ENCODE peak calls at places on chromosomes 16 and 17, in seven cellular contexts. One of them, this sample, is unnamed.

GRCh38 chr16:51577621-51578303 is 426.7 kb upstream of the SALL1 start:
- DNase-seq in ovary: no peak
- DNase-seq in H1: peak
- DNase-seq in cardiac muscle cell: no peak
- DNase-seq in endothelial cell: no peak
- DNase-seq in HFFc6: no peak
- DNase-seq in activated B cell treated with CpG ODN at 0.5 μM for 24 hours: no peak
- DNase-seq in this sample: no peak

GRCh38 chr17:41593306-41594095 is 6.8 kb upstream of the KRT14 start:
- DNase-seq in cardiac muscle cell: no peak
- DNase-seq in activated B cell treated with CpG ODN at 0.5 μM for 24 hours: no peak
- DNase-seq in H1: no peak
- DNase-seq in ovary: no peak
- DNase-seq in endothelial cell: no peak
- DNase-seq in HFFc6: no peak
- DNase-seq in this sample: no peak

GRCh38 chr16:23838485-23839142 is 2.8 kb downstream of the PRKCB start:
- DNase-seq in cardiac muscle cell: no peak
- DNase-seq in endothelial cell: no peak
- DNase-seq in H1: no peak
- DNase-seq in ovary: no peak
- DNase-seq in HFFc6: no peak
- DNase-seq in activated B cell treated with CpG ODN at 0.5 μM for 24 hours: no peak
- DNase-seq in this sample: no peak

GRCh38 chr16:10668322-10669045 is 26.2 kb downstream of the TEKT5 start:
- DNase-seq in endothelial cell: peak
- DNase-seq in cardiac muscle cell: peak
- DNase-seq in H1: no peak
- DNase-seq in ovary: no peak
- DNase-seq in HFFc6: no peak
- DNase-seq in activated B cell treated with CpG ODN at 0.5 μM for 24 hours: no peak
- DNase-seq in this sample: peak

GRCh38 chr16:21284414-21284813 is 6.3 kb upstream of the CRYM start:
- DNase-seq in H1: no peak
- DNase-seq in HFFc6: no peak
- DNase-seq in endothelial cell: no peak
- DNase-seq in activated B cell treated with CpG ODN at 0.5 μM for 24 hours: no peak
- DNase-seq in cardiac muscle cell: no peak
- DNase-seq in ovary: no peak
- DNase-seq in this sample: no peak

GRCh38 chr16:49351119-49351518 is 22.5 kb upstream of the C16orf78 start:
- DNase-seq in endothelial cell: no peak
- DNase-seq in ovary: no peak
- DNase-seq in HFFc6: no peak
- DNase-seq in H1: no peak
- DNase-seq in cardiac muscle cell: no peak
- DNase-seq in activated B cell treated with CpG ODN at 0.5 μM for 24 hours: no peak
- DNase-seq in this sample: no peak

GRCh38 chr17:13365331-13365730 is 236.4 kb downstream of the HS3ST3A1 start:
- DNase-seq in cardiac muscle cell: peak
- DNase-seq in activated B cell treated with CpG ODN at 0.5 μM for 24 hours: no peak
- DNase-seq in ovary: no peak
- DNase-seq in H1: no peak
- DNase-seq in HFFc6: no peak
- DNase-seq in endothelial cell: no peak
- DNase-seq in this sample: no peak

GRCh38 chr16:68069511-68070248 is 15.5 kb upstream of the NFATC3 start:
- DNase-seq in activated B cell treated with CpG ODN at 0.5 μM for 24 hours: no peak
- DNase-seq in endothelial cell: no peak
- DNase-seq in HFFc6: no peak
- DNase-seq in ovary: no peak
- DNase-seq in cardiac muscle cell: no peak
- DNase-seq in H1: no peak
- DNase-seq in this sample: peak

GRCh38 chr16:10126686-10127085 is 55.5 kb downstream of the GRIN2A start:
- DNase-seq in H1: no peak
- DNase-seq in ovary: no peak
- DNase-seq in activated B cell treated with CpG ODN at 0.5 μM for 24 hours: no peak
- DNase-seq in cardiac muscle cell: no peak
- DNase-seq in endothelial cell: no peak
- DNase-seq in HFFc6: peak
- DNase-seq in this sample: no peak

GRCh38 chr16:16075463-16076399 is 126.3 kb downstream of the ABCC1 start:
- DNase-seq in activated B cell treated with CpG ODN at 0.5 μM for 24 hours: no peak
- DNase-seq in ovary: peak
- DNase-seq in cardiac muscle cell: peak
- DNase-seq in endothelial cell: no peak
- DNase-seq in HFFc6: no peak
- DNase-seq in H1: no peak
- DNase-seq in this sample: no peak

GRCh38 chr17:82952019-82952418 is 112.2 kb upstream of the ZNF750 start:
- DNase-seq in activated B cell treated with CpG ODN at 0.5 μM for 24 hours: no peak
- DNase-seq in H1: no peak
- DNase-seq in HFFc6: no peak
- DNase-seq in ovary: no peak
- DNase-seq in endothelial cell: no peak
- DNase-seq in cardiac muscle cell: no peak
- DNase-seq in this sample: no peak

GRCh38 chr17:54969658-54970572 is 1.4 kb downstream of the STXBP4 start:
- DNase-seq in cardiac muscle cell: no peak
- DNase-seq in ovary: no peak
- DNase-seq in HFFc6: no peak
- DNase-seq in activated B cell treated with CpG ODN at 0.5 μM for 24 hours: no peak
- DNase-seq in H1: no peak
- DNase-seq in endothelial cell: no peak
- DNase-seq in this sample: no peak

GRCh38 chr17:16475196-16475704 is 16.7 kb downstream of the LRRC75A start:
- DNase-seq in activated B cell treated with CpG ODN at 0.5 μM for 24 hours: no peak
- DNase-seq in cardiac muscle cell: no peak
- DNase-seq in HFFc6: no peak
- DNase-seq in endothelial cell: no peak
- DNase-seq in ovary: no peak
- DNase-seq in H1: no peak
- DNase-seq in this sample: no peak

GRCh38 chr17:69246726-69247375 is 18.2 kb upstream of the ABCA10 start:
- DNase-seq in H1: no peak
- DNase-seq in ovary: no peak
- DNase-seq in HFFc6: peak
- DNase-seq in endothelial cell: no peak
- DNase-seq in cardiac muscle cell: peak
- DNase-seq in activated B cell treated with CpG ODN at 0.5 μM for 24 hours: no peak
- DNase-seq in this sample: no peak

GRCh38 chr17:42475853-42476252 is 17.2 kb downstream of the ATP6V0A1 start:
- DNase-seq in H1: no peak
- DNase-seq in endothelial cell: no peak
- DNase-seq in activated B cell treated with CpG ODN at 0.5 μM for 24 hours: no peak
- DNase-seq in cardiac muscle cell: no peak
- DNase-seq in HFFc6: no peak
- DNase-seq in ovary: no peak
- DNase-seq in this sample: no peak

GRCh38 chr17:73613271-73613941 is 30.8 kb downstream of the SDK2 start:
- DNase-seq in H1: peak
- DNase-seq in activated B cell treated with CpG ODN at 0.5 μM for 24 hours: no peak
- DNase-seq in cardiac muscle cell: no peak
- DNase-seq in endothelial cell: no peak
- DNase-seq in HFFc6: no peak
- DNase-seq in ovary: no peak
- DNase-seq in this sample: peak

DNA sequence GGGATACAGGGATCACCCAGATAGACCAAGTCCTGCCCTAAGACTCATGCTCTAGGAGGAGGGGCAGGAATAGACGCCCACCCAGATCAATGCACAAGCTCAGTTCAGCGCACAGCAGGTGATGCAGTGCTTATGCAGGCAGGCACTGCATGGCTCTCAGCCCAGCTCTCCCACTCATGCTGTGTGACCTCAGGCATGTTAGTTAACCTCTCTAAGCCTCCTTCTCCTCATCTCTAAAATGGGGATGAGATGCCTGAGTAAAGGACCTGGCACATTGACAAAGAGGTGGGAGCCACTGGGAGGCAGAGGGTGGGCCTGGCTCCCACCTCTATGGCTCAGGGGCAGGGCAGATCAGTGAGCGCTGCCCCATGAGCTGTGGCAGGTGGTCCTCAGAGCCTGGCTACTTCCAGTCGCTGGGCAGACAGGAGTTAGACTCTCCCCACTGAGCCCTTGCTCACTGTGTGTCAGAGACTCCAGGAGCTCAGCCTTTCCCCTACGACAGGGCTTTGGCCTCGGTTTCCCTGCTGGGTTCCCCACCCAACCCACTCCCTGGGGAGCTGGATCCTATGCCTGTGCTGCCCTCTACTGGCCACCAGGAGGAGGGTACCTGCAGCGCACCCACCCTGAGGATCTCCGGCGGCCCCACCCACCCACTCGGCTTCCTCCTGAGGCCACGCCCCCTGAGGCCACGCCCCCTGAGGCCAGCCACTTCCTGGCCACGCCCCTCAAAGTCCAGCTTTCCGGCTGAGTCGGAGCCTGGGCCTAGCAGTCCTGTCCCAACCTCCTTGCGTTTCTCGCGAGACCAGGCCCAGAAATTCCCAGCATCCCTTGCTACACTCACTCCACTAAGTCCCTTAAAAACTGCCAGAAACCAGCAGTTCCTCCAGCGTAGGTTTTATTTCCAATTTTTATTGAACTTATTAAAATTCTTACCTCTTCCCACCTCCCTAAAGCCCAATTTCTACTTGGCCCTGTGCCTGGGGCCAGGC is 196.1 kb downstream of the GSG1L start:
- DNase-seq in H1: peak
- DNase-seq in cardiac muscle cell: peak
- DNase-seq in activated B cell treated with CpG ODN at 0.5 μM for 24 hours: no peak
- DNase-seq in HFFc6: peak
- DNase-seq in endothelial cell: peak
- DNase-seq in ovary: peak
- DNase-seq in this sample: peak
- TF ChIP-seq CTCF in H1: peak
- TF ChIP-seq CTCF in cardiac muscle cell: peak
- TF ChIP-seq CTCF in activated B cell treated with CpG ODN at 0.5 μM for 24 hours: no peak
- TF ChIP-seq CTCF in HFFc6: peak
- TF ChIP-seq CTCF in endothelial cell: peak
- TF ChIP-seq CTCF in ovary: no peak
- TF ChIP-seq CTCF in this sample: peak

GRCh38 chr17:48153711-48154642 is 46.4 kb downstream of the SNX11 start:
- DNase-seq in HFFc6: no peak
- DNase-seq in activated B cell treated with CpG ODN at 0.5 μM for 24 hours: no peak
- DNase-seq in cardiac muscle cell: peak
- DNase-seq in endothelial cell: peak
- DNase-seq in ovary: no peak
- DNase-seq in H1: no peak
- DNase-seq in this sample: peak
- TF ChIP-seq CTCF in HFFc6: peak
- TF ChIP-seq CTCF in activated B cell treated with CpG ODN at 0.5 μM for 24 hours: no peak
- TF ChIP-seq CTCF in cardiac muscle cell: peak
- TF ChIP-seq CTCF in endothelial cell: no peak
- TF ChIP-seq CTCF in ovary: no peak
- TF ChIP-seq CTCF in H1: peak
- TF ChIP-seq CTCF in this sample: peak

GRCh38 chr16:31451681-31452351 is 7.5 kb upstream of the ARMC5 start:
- DNase-seq in endothelial cell: peak
- DNase-seq in cardiac muscle cell: peak
- DNase-seq in ovary: peak
- DNase-seq in H1: no peak
- DNase-seq in activated B cell treated with CpG ODN at 0.5 μM for 24 hours: no peak
- DNase-seq in HFFc6: peak
- DNase-seq in this sample: peak
- TF ChIP-seq CTCF in endothelial cell: peak
- TF ChIP-seq CTCF in cardiac muscle cell: peak
- TF ChIP-seq CTCF in ovary: peak
- TF ChIP-seq CTCF in H1: peak
- TF ChIP-seq CTCF in activated B cell treated with CpG ODN at 0.5 μM for 24 hours: no peak
- TF ChIP-seq CTCF in HFFc6: peak
- TF ChIP-seq CTCF in this sample: peak

DNA sequence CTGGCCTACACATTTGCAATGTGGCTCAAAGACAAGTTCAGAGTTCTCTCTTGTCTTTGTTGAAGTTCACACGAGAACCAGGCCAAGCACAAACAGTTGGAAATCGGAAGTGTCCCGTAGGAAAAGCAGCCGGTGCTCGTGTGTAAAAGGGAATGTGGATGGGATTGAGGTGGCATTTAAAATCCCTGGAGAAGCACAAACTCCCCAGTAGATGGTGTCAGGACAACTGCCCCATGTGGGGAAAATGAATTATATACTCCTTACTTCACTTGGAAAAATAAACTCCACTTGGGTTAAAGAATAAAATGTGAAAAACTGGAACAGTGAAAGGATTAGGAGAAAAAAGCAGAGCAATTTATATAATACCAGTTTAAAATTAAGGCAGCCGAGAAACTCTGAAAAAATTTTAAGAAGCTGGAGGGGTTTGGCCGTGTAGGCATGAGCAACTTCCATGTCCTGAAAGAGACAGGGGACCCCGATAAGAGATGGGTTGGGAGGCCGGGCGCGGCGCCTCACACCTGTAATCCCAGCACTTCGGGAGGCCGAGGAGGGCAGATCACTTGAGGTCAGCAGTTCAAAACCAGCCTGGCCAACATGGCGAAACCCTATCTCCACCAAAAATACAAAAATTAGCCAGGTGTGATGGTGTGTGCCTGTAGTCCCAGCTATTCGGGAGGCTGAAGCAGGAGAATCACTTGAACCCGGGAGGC is 28.1 kb downstream of the CBFA2T3 start:
- DNase-seq in ovary: no peak
- DNase-seq in H1: no peak
- DNase-seq in cardiac muscle cell: no peak
- DNase-seq in endothelial cell: no peak
- DNase-seq in activated B cell treated with CpG ODN at 0.5 μM for 24 hours: no peak
- DNase-seq in HFFc6: no peak
- DNase-seq in this sample: no peak
- TF ChIP-seq CTCF in ovary: no peak
- TF ChIP-seq CTCF in H1: no peak
- TF ChIP-seq CTCF in cardiac muscle cell: no peak
- TF ChIP-seq CTCF in endothelial cell: no peak
- TF ChIP-seq CTCF in activated B cell treated with CpG ODN at 0.5 μM for 24 hours: no peak
- TF ChIP-seq CTCF in HFFc6: peak
- TF ChIP-seq CTCF in this sample: no peak